ENCODE peak calls at places on chromosomes 6 and 20, in seven cellular contexts. One of them, this sample, is unnamed.

GRCh38 chr20:25553819-25554296 is 31.5 kb downstream of the NINL start:
- DNase-seq in CD8-positive, alpha-beta T cell: no peak
- DNase-seq in activated T-helper 1 cell treated with anti-CD3 and anti-CD28 coated beads, Interleukin-12 subunit alpha, Interleukin-12 subunit beta, Interleukin-2, Interleukin-4 antibody, amounts not matched to agents 30 ng/mL and 10 ng/mL and 1 ng/mL, durations not matched to agents 14 hours and 24 hours and 36 hours: no peak
- DNase-seq in HTR-8/SVneo: no peak
- DNase-seq in dermis blood vessel endothelial cell: peak; percentile 45
- DNase-seq in astrocyte of the cerebellum: peak; percentile 38
- DNase-seq in erythroblast: no peak
- DNase-seq in this sample: no peak

GRCh38 chr20:43940518-43941225 is 26.0 kb downstream of the TOX2 start:
- DNase-seq in activated T-helper 1 cell treated with anti-CD3 and anti-CD28 coated beads, Interleukin-12 subunit alpha, Interleukin-12 subunit beta, Interleukin-2, Interleukin-4 antibody, amounts not matched to agents 30 ng/mL and 10 ng/mL and 1 ng/mL, durations not matched to agents 14 hours and 24 hours and 36 hours: no peak
- DNase-seq in HTR-8/SVneo: no peak
- DNase-seq in erythroblast: no peak
- DNase-seq in CD8-positive, alpha-beta T cell: no peak
- DNase-seq in astrocyte of the cerebellum: no peak
- DNase-seq in dermis blood vessel endothelial cell: no peak
- DNase-seq in this sample: no peak

GRCh38 chr20:38791940-38792339 is 13.6 kb upstream of the PPP1R16B start:
- DNase-seq in astrocyte of the cerebellum: no peak
- DNase-seq in CD8-positive, alpha-beta T cell: no peak
- DNase-seq in activated T-helper 1 cell treated with anti-CD3 and anti-CD28 coated beads, Interleukin-12 subunit alpha, Interleukin-12 subunit beta, Interleukin-2, Interleukin-4 antibody, amounts not matched to agents 30 ng/mL and 10 ng/mL and 1 ng/mL, durations not matched to agents 14 hours and 24 hours and 36 hours: no peak
- DNase-seq in HTR-8/SVneo: no peak
- DNase-seq in dermis blood vessel endothelial cell: no peak
- DNase-seq in erythroblast: no peak
- DNase-seq in this sample: no peak

GRCh38 chr6:9116026-9116425 is 680.7 kb upstream of the SLC35B3 start:
- DNase-seq in dermis blood vessel endothelial cell: no peak
- DNase-seq in CD8-positive, alpha-beta T cell: no peak
- DNase-seq in activated T-helper 1 cell treated with anti-CD3 and anti-CD28 coated beads, Interleukin-12 subunit alpha, Interleukin-12 subunit beta, Interleukin-2, Interleukin-4 antibody, amounts not matched to agents 30 ng/mL and 10 ng/mL and 1 ng/mL, durations not matched to agents 14 hours and 24 hours and 36 hours: no peak
- DNase-seq in HTR-8/SVneo: peak; percentile 12
- DNase-seq in erythroblast: no peak
- DNase-seq in astrocyte of the cerebellum: peak; percentile 22
- DNase-seq in this sample: no peak

GRCh38 chr6:51513891-51514290 is 573.5 kb downstream of the PKHD1 start:
- DNase-seq in HTR-8/SVneo: no peak
- DNase-seq in dermis blood vessel endothelial cell: no peak
- DNase-seq in erythroblast: no peak
- DNase-seq in activated T-helper 1 cell treated with anti-CD3 and anti-CD28 coated beads, Interleukin-12 subunit alpha, Interleukin-12 subunit beta, Interleukin-2, Interleukin-4 antibody, amounts not matched to agents 30 ng/mL and 10 ng/mL and 1 ng/mL, durations not matched to agents 14 hours and 24 hours and 36 hours: no peak
- DNase-seq in CD8-positive, alpha-beta T cell: no peak
- DNase-seq in astrocyte of the cerebellum: no peak
- DNase-seq in this sample: no peak

GRCh38 chr6:29992792-29993191 is 50.5 kb downstream of the HLA-A start:
- DNase-seq in erythroblast: no peak
- DNase-seq in HTR-8/SVneo: no peak
- DNase-seq in activated T-helper 1 cell treated with anti-CD3 and anti-CD28 coated beads, Interleukin-12 subunit alpha, Interleukin-12 subunit beta, Interleukin-2, Interleukin-4 antibody, amounts not matched to agents 30 ng/mL and 10 ng/mL and 1 ng/mL, durations not matched to agents 14 hours and 24 hours and 36 hours: no peak
- DNase-seq in astrocyte of the cerebellum: no peak
- DNase-seq in CD8-positive, alpha-beta T cell: no peak
- DNase-seq in dermis blood vessel endothelial cell: no peak
- DNase-seq in this sample: no peak

GRCh38 chr20:3405696-3406358 is 1.6 kb downstream of the DNAAF9 start:
- DNase-seq in dermis blood vessel endothelial cell: no peak
- DNase-seq in CD8-positive, alpha-beta T cell: no peak
- DNase-seq in HTR-8/SVneo: no peak
- DNase-seq in erythroblast: no peak
- DNase-seq in activated T-helper 1 cell treated with anti-CD3 and anti-CD28 coated beads, Interleukin-12 subunit alpha, Interleukin-12 subunit beta, Interleukin-2, Interleukin-4 antibody, amounts not matched to agents 30 ng/mL and 10 ng/mL and 1 ng/mL, durations not matched to agents 14 hours and 24 hours and 36 hours: no peak
- DNase-seq in astrocyte of the cerebellum: no peak
- DNase-seq in this sample: no peak

GRCh38 chr6:125066964-125067363 is 86.6 kb upstream of the TPD52L1 start:
- DNase-seq in erythroblast: no peak
- DNase-seq in CD8-positive, alpha-beta T cell: no peak
- DNase-seq in astrocyte of the cerebellum: peak; percentile 87
- DNase-seq in HTR-8/SVneo: no peak
- DNase-seq in dermis blood vessel endothelial cell: no peak
- DNase-seq in activated T-helper 1 cell treated with anti-CD3 and anti-CD28 coated beads, Interleukin-12 subunit alpha, Interleukin-12 subunit beta, Interleukin-2, Interleukin-4 antibody, amounts not matched to agents 30 ng/mL and 10 ng/mL and 1 ng/mL, durations not matched to agents 14 hours and 24 hours and 36 hours: peak; percentile 51
- DNase-seq in this sample: no peak

GRCh38 chr20:4820833-4821518 is 99.3 kb downstream of the PRND start:
- DNase-seq in activated T-helper 1 cell treated with anti-CD3 and anti-CD28 coated beads, Interleukin-12 subunit alpha, Interleukin-12 subunit beta, Interleukin-2, Interleukin-4 antibody, amounts not matched to agents 30 ng/mL and 10 ng/mL and 1 ng/mL, durations not matched to agents 14 hours and 24 hours and 36 hours: no peak
- DNase-seq in CD8-positive, alpha-beta T cell: no peak
- DNase-seq in HTR-8/SVneo: peak; percentile 69
- DNase-seq in astrocyte of the cerebellum: peak; percentile 28
- DNase-seq in dermis blood vessel endothelial cell: peak; percentile 69
- DNase-seq in erythroblast: no peak
- DNase-seq in this sample: no peak

GRCh38 chr6:166417285-166417691 is 34.5 kb upstream of the MPC1 start:
- DNase-seq in erythroblast: no peak
- DNase-seq in dermis blood vessel endothelial cell: no peak
- DNase-seq in astrocyte of the cerebellum: no peak
- DNase-seq in HTR-8/SVneo: no peak
- DNase-seq in activated T-helper 1 cell treated with anti-CD3 and anti-CD28 coated beads, Interleukin-12 subunit alpha, Interleukin-12 subunit beta, Interleukin-2, Interleukin-4 antibody, amounts not matched to agents 30 ng/mL and 10 ng/mL and 1 ng/mL, durations not matched to agents 14 hours and 24 hours and 36 hours: peak; percentile 41
- DNase-seq in CD8-positive, alpha-beta T cell: peak; percentile 43
- DNase-seq in this sample: no peak